ENCODE peak calls at places on chromosomes 3 and 15, in four cellular contexts. One of them, this sample, is unnamed.

GRCh38 chr3:52052831-52053306 is 3.5 kb downstream of the DUSP7 start:
- DNase-seq in IMR-90: peak
- DNase-seq in mucosa of descending colon: peak
- DNase-seq in AG04450: peak
- DNase-seq in this sample: no peak

GRCh38 chr3:136266468-136266867 is 16.3 kb downstream of the PCCB start:
- DNase-seq in mucosa of descending colon: no peak
- DNase-seq in IMR-90: peak
- DNase-seq in AG04450: peak
- DNase-seq in this sample: no peak

GRCh38 chr3:23793528-23794134 is 12.1 kb upstream of the UBE2E1 start:
- DNase-seq in IMR-90: no peak
- DNase-seq in mucosa of descending colon: no peak
- DNase-seq in AG04450: no peak
- DNase-seq in this sample: no peak

GRCh38 chr15:59158701-59159034 is 48.0 kb upstream of the LDHAL6B start:
- DNase-seq in IMR-90: no peak
- DNase-seq in mucosa of descending colon: no peak
- DNase-seq in AG04450: no peak
- DNase-seq in this sample: no peak

GRCh38 chr3:106355873-106356272 is 487.1 kb upstream of the CBLB start:
- DNase-seq in AG04450: no peak
- DNase-seq in IMR-90: no peak
- DNase-seq in mucosa of descending colon: no peak
- DNase-seq in this sample: no peak

GRCh38 chr3:33152363-33153360 is 38.8 kb downstream of the CRTAP start:
- DNase-seq in AG04450: no peak
- DNase-seq in IMR-90: no peak
- DNase-seq in mucosa of descending colon: no peak
- DNase-seq in this sample: no peak

GRCh38 chr3:160159346-160159745 is 65.9 kb upstream of the C3orf80 start:
- DNase-seq in mucosa of descending colon: no peak
- DNase-seq in IMR-90: no peak
- DNase-seq in AG04450: no peak
- DNase-seq in this sample: no peak

GRCh38 chr3:5264093-5264610 is 76.6 kb downstream of the EDEM1 start:
- DNase-seq in IMR-90: peak
- DNase-seq in AG04450: no peak
- DNase-seq in mucosa of descending colon: no peak
- DNase-seq in this sample: no peak

GRCh38 chr3:112623213-112623612 is 17.7 kb downstream of the CCDC80 start:
- DNase-seq in mucosa of descending colon: no peak
- DNase-seq in IMR-90: no peak
- DNase-seq in AG04450: no peak
- DNase-seq in this sample: no peak

GRCh38 chr3:117589454-117589853 is 879.9 kb downstream of the TUSC7 start:
- DNase-seq in AG04450: no peak
- DNase-seq in mucosa of descending colon: no peak
- DNase-seq in IMR-90: no peak
- DNase-seq in this sample: no peak

GRCh38 chr3:124907957-124908356 is 20.8 kb upstream of the ITGB5 start:
- DNase-seq in AG04450: no peak
- DNase-seq in mucosa of descending colon: no peak
- DNase-seq in IMR-90: no peak
- DNase-seq in this sample: no peak

GRCh38 chr3:179526989-179527391 is 35.7 kb upstream of the ACTL6A start:
- DNase-seq in AG04450: peak
- DNase-seq in mucosa of descending colon: no peak
- DNase-seq in IMR-90: peak
- DNase-seq in this sample: no peak

GRCh38 chr15:91795281-91795680 is 58.2 kb upstream of the SLCO3A1 start:
- DNase-seq in IMR-90: no peak
- DNase-seq in AG04450: no peak
- DNase-seq in mucosa of descending colon: no peak
- DNase-seq in this sample: no peak

GRCh38 chr15:49235446-49236207 is 65.6 kb downstream of the GALK2 start:
- DNase-seq in AG04450: peak
- DNase-seq in mucosa of descending colon: no peak
- DNase-seq in IMR-90: peak
- DNase-seq in this sample: no peak

GRCh38 chr15:31471731-31472430 is 145.2 kb downstream of the KLF13 start:
- DNase-seq in IMR-90: peak
- DNase-seq in AG04450: peak
- DNase-seq in mucosa of descending colon: no peak
- DNase-seq in this sample: no peak

GRCh38 chr15:55999635-56000034 is 6.2 kb upstream of the NEDD4 start:
- DNase-seq in IMR-90: peak
- DNase-seq in AG04450: no peak
- DNase-seq in mucosa of descending colon: no peak
- DNase-seq in this sample: no peak

GRCh38 chr15:72591361-72591760 is 63.1 kb upstream of the GOLGA6B start:
- DNase-seq in AG04450: peak
- DNase-seq in mucosa of descending colon: no peak
- DNase-seq in IMR-90: peak
- DNase-seq in this sample: no peak

GRCh38 chr3:49738067-49738713 is 14.4 kb upstream of the GMPPB start:
- DNase-seq in mucosa of descending colon: no peak
- DNase-seq in AG04450: no peak
- DNase-seq in IMR-90: no peak
- DNase-seq in this sample: no peak

GRCh38 chr3:98900265-98901031 is 1.0 kb downstream of the DCBLD2 start:
- DNase-seq in IMR-90: no peak
- DNase-seq in AG04450: no peak
- DNase-seq in mucosa of descending colon: no peak
- DNase-seq in this sample: no peak

GRCh38 chr3:105780114-105780513 is 88.7 kb downstream of the CBLB start:
- DNase-seq in IMR-90: peak
- DNase-seq in mucosa of descending colon: no peak
- DNase-seq in AG04450: no peak
- DNase-seq in this sample: no peak

GRCh38 chr3:24088782-24089181 is 143.7 kb downstream of the NR1D2 start:
- DNase-seq in AG04450: no peak
- DNase-seq in mucosa of descending colon: no peak
- DNase-seq in IMR-90: peak
- DNase-seq in this sample: no peak

GRCh38 chr3:177545964-177546363 is 348.7 kb upstream of the TBL1XR1 start:
- DNase-seq in mucosa of descending colon: no peak
- DNase-seq in IMR-90: no peak
- DNase-seq in AG04450: no peak
- DNase-seq in this sample: no peak

GRCh38 chr3:194140520-194141414 is 4.8 kb downstream of the HES1 start:
- DNase-seq in mucosa of descending colon: peak
- DNase-seq in AG04450: no peak
- DNase-seq in IMR-90: no peak
- DNase-seq in this sample: peak

GRCh38 chr3:123027292-123028232 is at the start of gene SEMA5B:
- DNase-seq in AG04450: no peak
- DNase-seq in IMR-90: no peak
- DNase-seq in mucosa of descending colon: peak
- DNase-seq in this sample: peak

GRCh38 chr3:81995334-81995733 is 233.9 kb upstream of the GBE1 start:
- DNase-seq in AG04450: no peak
- DNase-seq in mucosa of descending colon: no peak
- DNase-seq in IMR-90: no peak
- DNase-seq in this sample: no peak

GRCh38 chr3:111747490-111747889 is 111.6 kb upstream of the PHLDB2 start:
- DNase-seq in IMR-90: peak
- DNase-seq in AG04450: no peak
- DNase-seq in mucosa of descending colon: no peak
- DNase-seq in this sample: no peak

GRCh38 chr15:101139986-101140696 is 111.7 kb downstream of the CHSY1 start:
- DNase-seq in IMR-90: no peak
- DNase-seq in mucosa of descending colon: no peak
- DNase-seq in AG04450: no peak
- DNase-seq in this sample: no peak

GRCh38 chr3:51938780-51939425 is 2.8 kb downstream of the RRP9 start:
- DNase-seq in mucosa of descending colon: no peak
- DNase-seq in AG04450: no peak
- DNase-seq in IMR-90: no peak
- DNase-seq in this sample: no peak